ENCODE peak calls at places on chromosomes 4 and X, in four cellular contexts. One of them, this sample, is unnamed.

GRCh38 chr4:68466185-68466584 is 18.9 kb downstream of the TMPRSS11E start:
- DNase-seq in mucosa of descending colon: no peak
- DNase-seq in coronary artery: no peak
- DNase-seq in lower lobe of right lung: no peak
- DNase-seq in this sample: no peak

GRCh38 chr4:158193171-158193749 is 17.0 kb upstream of the TMEM144 start:
- DNase-seq in coronary artery: no peak
- DNase-seq in lower lobe of right lung: no peak
- DNase-seq in mucosa of descending colon: peak; percentile 17
- DNase-seq in this sample: peak; percentile 26

GRCh38 chr4:113683143-113683542 is 78.4 kb downstream of the CAMK2D start:
- DNase-seq in mucosa of descending colon: peak; percentile 33
- DNase-seq in lower lobe of right lung: no peak
- DNase-seq in coronary artery: no peak
- DNase-seq in this sample: no peak

GRCh38 chr4:153204247-153205027 is at the start of gene TRIM2:
- DNase-seq in lower lobe of right lung: peak; percentile 72
- DNase-seq in coronary artery: no peak
- DNase-seq in mucosa of descending colon: peak; percentile 90
- DNase-seq in this sample: peak; percentile 90

GRCh38 chrX:56758456-56758855 is 29.4 kb downstream of the NBDY start:
- DNase-seq in mucosa of descending colon: no peak
- DNase-seq in coronary artery: no peak
- DNase-seq in lower lobe of right lung: no peak
- DNase-seq in this sample: no peak

GRCh38 chrX:71214604-71215334 is 8.3 kb upstream of the GJB1 start:
- DNase-seq in mucosa of descending colon: peak; percentile 88
- DNase-seq in lower lobe of right lung: no peak
- DNase-seq in coronary artery: no peak
- DNase-seq in this sample: no peak

GRCh38 chr4:145069361-145069760 is 28.6 kb downstream of the ANAPC10 start:
- DNase-seq in lower lobe of right lung: no peak
- DNase-seq in mucosa of descending colon: no peak
- DNase-seq in coronary artery: no peak
- DNase-seq in this sample: no peak

GRCh38 chr4:26863512-26863911 is 2.9 kb downstream of the STIM2 start:
- DNase-seq in coronary artery: no peak
- DNase-seq in lower lobe of right lung: no peak
- DNase-seq in mucosa of descending colon: no peak
- DNase-seq in this sample: no peak

GRCh38 chrX:10173331-10173900 is 16.6 kb downstream of the CLCN4 start:
- DNase-seq in coronary artery: no peak
- DNase-seq in lower lobe of right lung: no peak
- DNase-seq in mucosa of descending colon: peak; percentile 41
- DNase-seq in this sample: peak; percentile 81

GRCh38 chrX:77017093-77017492 is 430.1 kb upstream of the FGF16 start:
- DNase-seq in lower lobe of right lung: no peak
- DNase-seq in mucosa of descending colon: no peak
- DNase-seq in coronary artery: no peak
- DNase-seq in this sample: no peak

GRCh38 chr4:147862043-147862692 is 130.3 kb downstream of the ARHGAP10 start:
- DNase-seq in coronary artery: no peak
- DNase-seq in lower lobe of right lung: no peak
- DNase-seq in mucosa of descending colon: no peak
- DNase-seq in this sample: no peak

GRCh38 chr4:81052119-81053068 is 21.9 kb downstream of the BMP3 start:
- DNase-seq in mucosa of descending colon: peak; percentile 91
- DNase-seq in lower lobe of right lung: peak; percentile 63
- DNase-seq in coronary artery: no peak
- DNase-seq in this sample: peak; percentile 70

GRCh38 chr4:165502919-165503907 is 124.4 kb downstream of the CPE start:
- DNase-seq in coronary artery: no peak
- DNase-seq in mucosa of descending colon: no peak
- DNase-seq in lower lobe of right lung: no peak
- DNase-seq in this sample: no peak

DNA sequence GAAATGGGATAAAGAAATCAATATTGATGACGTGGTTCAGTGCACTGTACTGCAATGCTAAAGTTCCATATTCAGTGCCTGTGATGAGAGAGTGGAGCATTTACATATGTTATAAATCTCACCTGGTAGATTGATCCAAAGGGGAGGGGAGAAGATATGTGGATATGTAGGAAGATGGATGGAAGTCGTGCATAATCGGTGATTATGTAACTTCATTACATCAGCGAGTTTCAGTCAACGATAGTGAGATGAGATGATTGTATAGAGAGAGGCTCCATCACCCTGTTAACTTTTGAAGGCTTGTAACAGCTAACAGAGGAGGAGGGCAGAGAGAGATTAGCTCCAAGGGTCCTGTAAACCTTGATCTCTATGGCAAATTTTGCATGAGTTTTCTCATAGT is 1.8 kb downstream of the IL1RAPL1 start:
- DNase-seq in coronary artery: no peak
- DNase-seq in mucosa of descending colon: no peak
- DNase-seq in lower lobe of right lung: no peak
- DNase-seq in this sample: no peak
- H3K4me3 ChIP-seq in coronary artery: peak overlapping the region; percentile 44
- H3K4me3 ChIP-seq in mucosa of descending colon: no peak overlapping the region
- H3K4me3 ChIP-seq in lower lobe of right lung: no peak overlapping the region
- H3K4me3 ChIP-seq in this sample: no peak overlapping the region

DNA sequence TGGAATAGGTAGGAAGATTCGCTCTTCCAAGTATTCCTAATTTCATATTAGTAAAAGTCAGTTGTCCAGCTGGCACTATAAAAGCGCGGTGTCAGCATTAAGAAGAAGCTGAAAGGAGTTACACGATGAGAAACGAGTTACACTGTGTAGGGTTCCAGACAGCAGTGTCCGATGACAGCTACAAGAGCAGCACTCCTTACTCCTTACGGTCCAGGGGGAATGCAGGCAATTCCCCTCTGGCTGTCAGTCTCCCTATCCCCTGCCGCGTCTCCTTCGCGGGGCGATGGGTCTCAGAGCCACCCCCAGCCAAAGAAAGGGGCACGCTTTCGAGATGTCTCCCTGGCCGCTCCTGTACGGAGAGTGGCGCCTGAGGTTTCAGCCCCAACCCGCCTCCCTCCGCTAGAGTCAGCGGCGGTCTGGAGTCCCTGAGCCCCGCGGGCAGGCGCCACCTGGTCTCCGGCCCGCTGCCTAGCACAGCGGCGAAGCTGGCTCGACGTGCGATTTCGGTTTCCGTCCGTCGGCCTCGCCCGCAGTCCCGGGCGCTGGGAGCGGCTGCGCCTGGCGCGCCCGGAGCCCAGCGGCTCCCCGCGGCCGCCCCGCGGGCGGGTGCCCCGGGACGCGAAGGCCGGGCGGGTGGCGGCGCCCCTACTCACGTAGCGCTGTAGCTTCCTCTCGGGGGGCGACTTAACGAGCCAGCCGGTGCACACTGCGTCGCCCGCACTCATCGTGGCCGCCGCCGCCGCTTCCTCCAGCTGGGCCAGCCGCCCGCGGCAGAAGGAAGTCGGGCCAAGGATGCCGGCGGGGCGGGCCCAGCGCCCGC is at the start of gene GAB3:
- DNase-seq in coronary artery: no peak
- DNase-seq in lower lobe of right lung: peak; percentile 64
- DNase-seq in mucosa of descending colon: peak; percentile 22
- DNase-seq in this sample: no peak
- H3K4me3 ChIP-seq in coronary artery: peak within 1 kb of the TSS; percentile 78
- H3K4me3 ChIP-seq in lower lobe of right lung: peak within 1 kb of the TSS; percentile 61
- H3K4me3 ChIP-seq in mucosa of descending colon: no peak within 1 kb of the TSS
- H3K4me3 ChIP-seq in this sample: no peak within 1 kb of the TSS

GRCh38 chr4:19844436-19844835 is 407.3 kb upstream of the SLIT2 start:
- DNase-seq in mucosa of descending colon: no peak
- DNase-seq in coronary artery: no peak
- DNase-seq in lower lobe of right lung: no peak
- DNase-seq in this sample: no peak

GRCh38 chr4:19838858-19839257 is 412.8 kb upstream of the SLIT2 start:
- DNase-seq in coronary artery: no peak
- DNase-seq in lower lobe of right lung: no peak
- DNase-seq in mucosa of descending colon: no peak
- DNase-seq in this sample: no peak

DNA sequence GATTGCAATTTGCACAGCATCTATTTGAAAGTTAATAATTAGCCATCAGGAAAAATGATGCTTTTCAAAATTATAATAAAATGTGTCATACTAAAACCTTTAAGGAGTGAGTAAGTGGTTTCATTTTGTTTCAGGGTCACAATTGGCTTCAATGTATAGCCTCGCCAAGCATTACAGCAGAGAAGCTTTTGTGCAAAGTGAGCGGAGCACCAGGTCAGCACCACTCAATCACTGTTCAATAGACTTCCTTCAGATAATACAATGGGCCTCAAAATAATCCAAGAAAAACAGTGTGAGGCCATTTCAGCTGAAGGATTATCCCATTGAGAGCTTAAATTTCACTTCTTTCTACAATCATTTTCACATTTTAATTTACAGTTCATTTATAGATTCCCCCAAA is 409.2 kb upstream of the SLIT2 start:
- DNase-seq in lower lobe of right lung: no peak
- DNase-seq in mucosa of descending colon: no peak
- DNase-seq in coronary artery: no peak
- DNase-seq in this sample: no peak
- H3K4me3 ChIP-seq in lower lobe of right lung: no peak overlapping the region
- H3K4me3 ChIP-seq in mucosa of descending colon: no peak overlapping the region
- H3K4me3 ChIP-seq in coronary artery: no peak overlapping the region
- H3K4me3 ChIP-seq in this sample: no peak overlapping the region

GRCh38 chrX:72272868-72273267 is 4.2 kb downstream of the RPS4X start:
- DNase-seq in coronary artery: no peak
- DNase-seq in lower lobe of right lung: no peak
- DNase-seq in mucosa of descending colon: no peak
- DNase-seq in this sample: no peak

GRCh38 chrX:72271812-72272211 is 5.2 kb downstream of the RPS4X start:
- DNase-seq in lower lobe of right lung: no peak
- DNase-seq in coronary artery: no peak
- DNase-seq in mucosa of descending colon: no peak
- DNase-seq in this sample: no peak

GRCh38 chrX:72271091-72271490 is 6.0 kb downstream of the RPS4X start:
- DNase-seq in mucosa of descending colon: no peak
- DNase-seq in lower lobe of right lung: no peak
- DNase-seq in coronary artery: no peak
- DNase-seq in this sample: no peak

GRCh38 chrX:72274526-72274925 is 2.5 kb downstream of the RPS4X start:
- DNase-seq in mucosa of descending colon: no peak
- DNase-seq in coronary artery: no peak
- DNase-seq in lower lobe of right lung: no peak
- DNase-seq in this sample: no peak

DNA sequence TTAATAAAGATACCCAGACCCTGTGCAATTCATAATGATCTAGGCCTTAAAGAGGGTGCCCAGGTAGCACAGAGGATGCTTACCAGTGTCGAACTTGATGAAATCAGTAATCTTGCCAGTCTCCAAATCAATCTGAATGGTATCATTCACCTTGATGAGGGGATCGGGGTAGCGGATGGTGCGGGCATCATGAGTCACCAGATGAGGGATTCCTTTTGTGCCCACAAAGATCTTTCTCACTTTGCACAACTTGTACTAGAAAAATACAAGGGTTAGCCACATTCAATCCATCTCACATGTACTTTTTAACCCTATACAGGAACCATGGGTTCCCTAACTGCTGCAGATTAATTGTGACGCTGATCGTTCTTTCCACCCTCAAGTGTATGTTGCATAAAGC is 3.3 kb downstream of the RPS4X start:
- DNase-seq in coronary artery: no peak
- DNase-seq in lower lobe of right lung: no peak
- DNase-seq in mucosa of descending colon: no peak
- DNase-seq in this sample: no peak
- H3K4me3 ChIP-seq in coronary artery: no peak overlapping the region
- H3K4me3 ChIP-seq in lower lobe of right lung: no peak overlapping the region
- H3K4me3 ChIP-seq in mucosa of descending colon: no peak overlapping the region
- H3K4me3 ChIP-seq in this sample: no peak overlapping the region

DNA sequence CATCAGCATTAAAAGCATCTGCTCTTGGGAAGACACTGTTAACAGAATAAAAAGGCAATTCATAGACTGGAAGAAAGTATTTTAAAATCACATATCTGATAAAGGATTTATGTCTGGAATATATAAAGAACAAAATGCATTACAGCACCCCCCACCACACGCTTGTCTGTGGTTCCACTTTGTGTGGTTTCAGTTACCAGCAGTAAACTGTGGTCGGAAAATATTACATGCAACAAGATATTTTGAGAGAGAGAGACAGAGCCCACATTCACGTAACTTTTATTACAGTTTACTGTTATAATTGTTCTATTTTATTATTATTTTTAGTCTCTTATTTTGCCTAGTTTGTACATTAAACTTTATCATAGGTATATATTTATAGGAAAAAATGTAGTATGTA is 21.2 kb upstream of the PDE6B start:
- DNase-seq in coronary artery: no peak
- DNase-seq in mucosa of descending colon: no peak
- DNase-seq in lower lobe of right lung: no peak
- DNase-seq in this sample: no peak
- H3K4me3 ChIP-seq in coronary artery: no peak overlapping the region
- H3K4me3 ChIP-seq in mucosa of descending colon: no peak overlapping the region
- H3K4me3 ChIP-seq in lower lobe of right lung: no peak overlapping the region
- H3K4me3 ChIP-seq in this sample: no peak overlapping the region

DNA sequence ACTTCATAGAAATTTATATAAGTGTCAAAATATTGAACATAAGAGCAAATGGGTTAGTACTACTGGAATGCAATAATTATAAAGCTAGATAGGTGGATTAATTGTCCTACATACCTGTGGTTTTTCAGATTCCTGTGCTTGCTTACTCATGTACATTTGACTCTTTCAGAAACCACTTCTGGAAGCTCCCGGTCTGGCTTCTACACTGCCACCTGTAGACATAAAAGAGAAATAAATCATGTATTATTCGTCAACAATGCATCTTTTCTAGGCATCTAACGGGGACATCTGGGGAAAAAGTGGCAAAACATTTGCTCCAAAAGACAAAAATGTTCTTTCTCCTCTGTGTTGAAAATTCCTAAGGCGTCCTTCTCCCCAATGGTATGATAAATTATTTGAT is 648.6 kb upstream of the DIPK2B start:
- DNase-seq in mucosa of descending colon: peak; percentile 10
- DNase-seq in coronary artery: no peak
- DNase-seq in lower lobe of right lung: no peak
- DNase-seq in this sample: no peak
- H3K4me3 ChIP-seq in mucosa of descending colon: no peak overlapping the region
- H3K4me3 ChIP-seq in coronary artery: peak overlapping the region; percentile 77
- H3K4me3 ChIP-seq in lower lobe of right lung: peak overlapping the region; percentile 59
- H3K4me3 ChIP-seq in this sample: no peak overlapping the region

GRCh38 chr4:1222036-1222789 is 26.7 kb downstream of the CTBP1 start:
- DNase-seq in lower lobe of right lung: no peak
- DNase-seq in mucosa of descending colon: no peak
- DNase-seq in coronary artery: no peak
- DNase-seq in this sample: no peak

GRCh38 chr4:1222938-1223690 is 25.8 kb downstream of the CTBP1 start:
- DNase-seq in coronary artery: no peak
- DNase-seq in mucosa of descending colon: no peak
- DNase-seq in lower lobe of right lung: no peak
- DNase-seq in this sample: no peak

GRCh38 chr4:1219553-1219950 is 29.4 kb downstream of the CTBP1 start:
- DNase-seq in lower lobe of right lung: no peak
- DNase-seq in coronary artery: no peak
- DNase-seq in mucosa of descending colon: no peak
- DNase-seq in this sample: no peak

GRCh38 chr4:1220566-1220965 is 28.4 kb downstream of the CTBP1 start:
- DNase-seq in mucosa of descending colon: no peak
- DNase-seq in lower lobe of right lung: no peak
- DNase-seq in coronary artery: no peak
- DNase-seq in this sample: no peak

GRCh38 chr4:1221155-1221870 is 27.6 kb downstream of the CTBP1 start:
- DNase-seq in lower lobe of right lung: no peak
- DNase-seq in mucosa of descending colon: no peak
- DNase-seq in coronary artery: no peak
- DNase-seq in this sample: no peak
- H3K4me3 ChIP-seq in lower lobe of right lung: no peak overlapping the region
- H3K4me3 ChIP-seq in mucosa of descending colon: no peak overlapping the region
- H3K4me3 ChIP-seq in coronary artery: no peak overlapping the region
- H3K4me3 ChIP-seq in this sample: no peak overlapping the region

This sample was measured in SJCRH30.